ENCODE peak calls at places on chromosomes 7 and 10, in nine cellular contexts. A is IMR-90; W is ascending aorta; Q is kidney; T is BJ; V is heart left ventricle; K is left ventricle myocardium inferior; F is transverse colon; C is effector memory CD4-positive, alpha-beta T cell. N is an unnamed sample.

GRCh38 chr7:130369110-130369711 is 11.1 kb upstream of the CPA1 start:
- DNase-seq in A (peak; percentile 75), W (no peak), Q (no peak), T (no peak), V (no peak), K (no peak), F (no peak), C (no peak), N (no peak)

GRCh38 chr7:140225562-140226249 is 48.9 kb upstream of the KDM7A start:
- DNase-seq in A (no peak), W (no peak), Q (no peak), T (no peak), V (no peak), K (no peak), F (no peak), C (no peak), N (no peak)

GRCh38 chr7:116689787-116690186 is 17.8 kb downstream of the MET start:
- DNase-seq in A (no peak), W (no peak), Q (no peak), T (no peak), V (no peak), K (no peak), F (no peak), C (no peak), N (no peak)

GRCh38 chr10:8402469-8403074 is 348.1 kb downstream of the GATA3 start:
- DNase-seq in A (no peak), W (no peak), Q (no peak), T (no peak), V (no peak), K (no peak), F (no peak), C (no peak), N (no peak)

GRCh38 chr7:43441217-43441616 is 141.7 kb upstream of the STK17A start:
- DNase-seq in A (no peak), W (no peak), Q (no peak), T (no peak), V (no peak), K (no peak), F (no peak), C (no peak), N (no peak)

GRCh38 chr7:96973986-96974385 is 31.4 kb upstream of the DLX6 start:
- DNase-seq in A (peak; percentile 21), W (no peak), Q (no peak), T (no peak), V (no peak), K (no peak), F (no peak), C (no peak), N (no peak)

GRCh38 chr7:28128608-28129007 is 52.0 kb downstream of the JAZF1 start:
- DNase-seq in A (no peak), W (no peak), Q (no peak), T (no peak), V (no peak), K (no peak), F (no peak), C (no peak), N (no peak)

GRCh38 chr7:73865738-73866445 is 4.9 kb downstream of the TMEM270 start:
- DNase-seq in A (peak; percentile 63), W (no peak), Q (peak; percentile 54), T (no peak), V (no peak), K (no peak), F (peak; percentile 37), C (no peak), N (peak; percentile 46)

GRCh38 chr7:132207782-132208181 is 368.5 kb downstream of the PLXNA4 start:
- DNase-seq in A (no peak), W (no peak), Q (no peak), T (no peak), V (no peak), K (no peak), F (no peak), C (no peak), N (no peak)

GRCh38 chr7:88851220-88851619 is 55.7 kb upstream of the TEX47 start:
- DNase-seq in A (no peak), W (no peak), Q (no peak), T (no peak), V (no peak), K (no peak), F (no peak), C (no peak), N (no peak)

GRCh38 chr7:7745258-7745657 is 26.9 kb upstream of the RPA3 start:
- DNase-seq in A (no peak), W (no peak), Q (no peak), T (no peak), V (no peak), K (no peak), F (no peak), C (no peak), N (no peak)

GRCh38 chr7:27263781-27264180 is 21.2 kb downstream of the EVX1 start:
- DNase-seq in A (no peak), W (no peak), Q (no peak), T (no peak), V (no peak), K (no peak), F (no peak), C (no peak), N (no peak)

GRCh38 chr7:48096273-48096672 is 7.2 kb downstream of the UPP1 start:
- DNase-seq in A (no peak), W (no peak), Q (no peak), T (no peak), V (no peak), K (no peak), F (no peak), C (no peak), N (no peak)
- H3K36me3 ChIP-seq in A (peaks cover 29% of the 10 kb centered on the region), W (peaks cover 56% of the 10 kb centered on the region), Q (peaks cover 12% of the 10 kb centered on the region), T (peaks cover 8% of the 10 kb centered on the region), V (peaks cover 84% of the 10 kb centered on the region), K (peaks cover 77% of the 10 kb centered on the region), F (no peaks in the 10 kb centered on the region), C (peaks cover 57% of the 10 kb centered on the region), N (no peaks in the 10 kb centered on the region)

GRCh38 chr10:110222896-110223675 is 15.7 kb downstream of the MXI1 start:
- DNase-seq in A (no peak), W (no peak), Q (no peak), T (no peak), V (no peak), K (no peak), F (no peak), C (no peak), N (no peak)

GRCh38 chr10:110219884-110220283 is 12.5 kb downstream of the MXI1 start:
- DNase-seq in A (no peak), W (no peak), Q (no peak), T (no peak), V (no peak), K (no peak), F (no peak), C (no peak), N (no peak)

GRCh38 chr10:110220383-110220782 is 13.0 kb downstream of the MXI1 start:
- DNase-seq in A (no peak), W (no peak), Q (no peak), T (no peak), V (peak; percentile 64), K (peak; percentile 45), F (no peak), C (no peak), N (no peak)

GRCh38 chr10:110221044-110221720 is 13.8 kb downstream of the MXI1 start:
- DNase-seq in A (no peak), W (no peak), Q (no peak), T (no peak), V (no peak), K (no peak), F (no peak), C (no peak), N (no peak)

DNA sequence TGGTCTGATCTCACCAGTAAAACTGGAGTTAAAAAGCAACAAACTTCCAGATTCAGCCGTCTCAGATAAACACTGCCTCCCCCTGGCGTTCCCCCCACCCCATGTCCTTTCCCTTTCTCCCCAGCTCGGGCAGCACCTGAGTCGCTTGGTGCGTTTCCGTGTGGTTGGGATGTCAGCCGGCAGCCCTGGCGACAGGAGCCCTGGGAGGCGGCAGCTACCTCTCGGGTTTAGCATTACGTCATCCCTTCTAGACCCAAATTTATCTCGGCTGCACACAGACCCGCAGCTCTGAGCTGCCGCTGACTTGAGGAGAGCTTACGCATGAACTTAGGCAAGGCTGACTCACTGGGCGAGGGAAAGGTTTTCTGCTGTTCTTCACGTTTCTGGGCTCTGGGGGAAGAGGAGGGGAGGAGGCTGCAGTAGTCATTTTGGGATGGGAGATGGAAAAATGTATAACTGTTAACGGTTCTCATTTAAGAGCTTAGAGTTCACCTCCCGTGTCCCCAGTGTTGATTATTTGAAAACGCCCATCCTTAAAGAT is 14.4 kb downstream of the MXI1 start:
- DNase-seq in A (peak; percentile 98), W (peak; percentile 88), Q (peak; percentile 88), T (peak; percentile 77), V (peak; percentile 93), K (peak; percentile 77), F (peak; percentile 72), C (peak; percentile 73), N (peak; percentile 47)
- H3K4me3 ChIP-seq in A (peak overlapping the region; percentile 46), W (peak overlapping the region; percentile 62), Q (peak overlapping the region; percentile 45), T (peak overlapping the region; percentile 48), V (peak overlapping the region; percentile 54), K (peak overlapping the region; percentile 62), F (peak overlapping the region; percentile 30), C (peak overlapping the region; percentile 23), N (peak overlapping the region; percentile 19)

DNA sequence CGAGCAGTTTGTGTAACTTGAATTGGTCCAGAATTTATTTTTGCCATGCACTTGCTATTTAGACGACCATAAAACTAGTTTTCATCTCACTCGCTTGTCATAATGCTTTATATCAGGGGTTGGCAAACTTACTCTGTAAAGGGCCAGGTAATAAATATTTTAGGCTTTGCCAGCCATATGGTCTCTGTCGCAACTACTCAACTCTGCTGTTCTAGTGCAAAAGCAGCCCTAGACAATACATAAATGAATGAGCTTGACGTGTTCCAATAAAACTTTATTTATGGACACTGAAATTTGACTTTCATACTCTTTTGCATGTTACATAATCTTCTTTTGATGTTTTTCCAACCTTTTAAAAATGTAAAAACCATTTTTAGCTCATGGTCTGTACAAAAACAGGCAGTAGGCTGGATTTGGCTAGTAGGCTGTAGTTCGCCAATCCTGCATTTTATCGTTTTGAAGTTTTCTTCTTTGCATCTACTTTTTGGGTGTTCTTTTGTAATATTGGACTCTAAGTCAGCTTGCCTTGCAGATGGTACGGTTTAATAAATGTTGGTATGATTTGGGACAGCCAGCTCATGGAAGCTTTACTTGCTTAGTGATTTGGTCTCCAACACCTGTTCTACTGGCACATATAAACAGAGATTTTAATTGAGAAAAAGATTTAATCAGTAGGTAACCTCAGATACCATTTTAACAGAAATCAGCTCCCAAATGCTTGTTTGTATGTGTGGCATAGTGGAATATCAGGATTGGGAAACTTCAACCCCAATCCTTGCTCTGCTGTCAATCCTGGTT is 25.6 kb downstream of the SND1 start:
- DNase-seq in A (no peak), W (no peak), Q (no peak), T (no peak), V (no peak), K (no peak), F (no peak), C (no peak), N (no peak)
- H3K36me3 ChIP-seq in A (peaks cover 1% of the 10 kb centered on the region), W (no peaks in the 10 kb centered on the region), Q (no peaks in the 10 kb centered on the region), T (no peaks in the 10 kb centered on the region), V (peaks cover 6% of the 10 kb centered on the region), K (peaks cover 18% of the 10 kb centered on the region), F (no peaks in the 10 kb centered on the region), C (peaks cover 10% of the 10 kb centered on the region), N (peaks cover 6% of the 10 kb centered on the region)

DNA sequence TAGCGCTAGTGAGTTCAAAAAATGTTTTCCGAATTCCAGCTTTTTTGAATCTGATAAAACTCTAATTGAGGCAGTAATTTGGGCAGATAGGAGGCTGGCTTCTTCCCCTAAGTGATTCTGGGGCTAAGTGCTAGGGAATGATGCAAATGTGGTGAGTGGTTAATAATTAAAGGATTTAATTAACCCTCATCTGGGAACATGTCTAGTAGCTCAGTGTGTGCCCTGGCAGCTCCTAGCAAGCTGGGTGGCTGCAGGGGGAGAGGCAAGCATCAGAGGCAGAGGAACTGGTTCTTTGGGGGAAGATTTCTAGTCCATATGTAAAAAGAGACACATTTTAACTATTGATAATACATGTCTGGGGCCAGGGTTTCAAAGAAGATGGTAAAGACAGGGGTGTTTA is 354.5 kb downstream of the WDR11 start:
- DNase-seq in A (no peak), W (no peak), Q (no peak), T (no peak), V (no peak), K (no peak), F (no peak), C (no peak), N (no peak)
- H3K4me3 ChIP-seq in A (no peak overlapping the region), W (no peak overlapping the region), Q (no peak overlapping the region), T (no peak overlapping the region), V (no peak overlapping the region), K (no peak overlapping the region), F (no peak overlapping the region), C (no peak overlapping the region), N (no peak overlapping the region)